ENCODE peak calls at places on chromosomes 11 and 22, in six cellular contexts. D is thyroid gland, N is NB4, X is HCT116, B is K562, H is body of pancreas. O is an unnamed sample.

GRCh38 chr11:81995907-81996306 is 737.8 kb downstream of the FAM181B start:
- DNase-seq in D (no peak), N (no peak), B (no peak), H (no peak), X (no peak), O (no peak)

GRCh38 chr11:65083134-65083833 is 556 bp downstream of the CDCA5 start:
- DNase-seq in D (no peak), H (no peak), X (no peak), B (peak; percentile 48), N (no peak), O (no peak)

GRCh38 chr11:21142007-21142406 is 472.6 kb downstream of the NELL1 start:
- DNase-seq in H (no peak), D (no peak), B (no peak), N (peak; percentile 13), X (no peak), O (no peak)

GRCh38 chr11:57210731-57211335 is 26.2 kb downstream of the APLNR start:
- DNase-seq in H (no peak), B (no peak), N (no peak), D (no peak), X (no peak), O (no peak)

GRCh38 chr11:76382209-76382608 is 1.1 kb downstream of the GVQW3 start:
- DNase-seq in N (peak; percentile 41), B (no peak), H (no peak), X (no peak), D (no peak), O (no peak)

GRCh38 chr11:78392854-78393253 is 24.8 kb downstream of the GAB2 start:
- DNase-seq in D (no peak), N (no peak), B (no peak), H (no peak), X (no peak), O (no peak)

GRCh38 chr11:19546325-19546724 is 166.3 kb upstream of the NAV2 start:
- DNase-seq in N (no peak), X (no peak), D (no peak), H (no peak), B (no peak), O (no peak)

GRCh38 chr11:102780491-102780918 is at the start of gene MMP10:
- DNase-seq in B (no peak), N (peak; percentile 11), X (peak; percentile 54), H (no peak), D (no peak), O (peak; percentile 21)

GRCh38 chr11:9039194-9039593 is 35.4 kb upstream of the NRIP3 start:
- DNase-seq in B (no peak), D (peak; percentile 68), N (peak; percentile 40), X (peak; percentile 60), H (no peak), O (no peak)

GRCh38 chr11:80281194-80281593 is 840.4 kb upstream of the TENM4 start:
- DNase-seq in N (no peak), X (no peak), B (no peak), D (no peak), H (no peak), O (no peak)

GRCh38 chr11:2359557-2359956 is 17.6 kb upstream of the CD81 start:
- DNase-seq in N (no peak), D (no peak), X (no peak), B (no peak), H (no peak), O (no peak)

GRCh38 chr11:108693852-108694251 is 29.0 kb downstream of the DDX10 start:
- DNase-seq in D (no peak), N (no peak), B (no peak), X (no peak), H (no peak), O (no peak)

GRCh38 chr11:11070976-11071375 is 213.1 kb upstream of the ZBED5 start:
- DNase-seq in B (no peak), D (no peak), N (no peak), H (no peak), X (no peak), O (no peak)

DNA sequence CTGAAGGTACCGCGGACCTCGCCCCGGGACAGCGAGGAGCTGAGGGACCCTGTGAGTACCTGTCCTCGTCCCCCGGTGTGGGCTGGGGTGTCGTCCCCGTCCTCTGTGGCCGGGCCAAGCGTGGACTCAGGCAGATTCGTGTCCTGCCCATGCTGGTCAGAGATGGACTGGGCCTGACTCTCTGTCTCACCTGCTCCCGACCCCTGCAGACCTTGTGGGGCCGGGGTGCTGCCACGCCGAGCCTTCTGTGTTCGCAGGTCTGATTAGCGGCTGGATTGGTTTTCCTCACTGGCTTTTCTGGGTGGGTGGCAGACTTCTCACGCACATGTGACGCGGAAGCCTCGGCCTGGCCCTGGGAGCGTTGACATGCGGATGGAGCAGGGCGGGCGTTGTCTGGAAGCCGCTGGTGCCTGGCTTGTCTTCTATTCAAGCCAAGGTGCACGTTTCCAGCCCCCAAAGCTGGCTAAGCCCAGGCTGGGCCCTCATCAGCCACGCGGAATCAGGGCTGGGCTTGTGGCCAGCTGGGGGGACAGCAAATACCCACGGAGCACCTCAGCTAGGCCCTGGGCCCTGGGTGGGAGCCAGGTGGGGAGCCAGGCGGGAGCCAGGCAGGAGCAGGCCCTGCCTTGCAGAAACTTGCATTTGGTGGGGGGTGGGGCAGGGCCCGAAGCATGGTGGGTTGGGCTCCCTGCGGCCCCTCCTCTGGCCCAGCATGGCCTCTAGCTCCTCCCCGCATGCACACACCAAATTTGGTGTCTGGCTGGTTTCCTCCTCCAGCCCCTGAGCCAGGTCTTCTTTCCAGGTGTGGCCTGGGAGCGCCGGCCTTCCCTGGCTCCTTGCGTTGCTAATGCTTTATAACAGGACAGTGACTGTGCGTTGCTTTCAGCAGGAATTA is 7.0 kb downstream of the GRAMD4 start:
- DNase-seq in D (no peak), H (no peak), B (peak; percentile 47), X (no peak), N (no peak), O (no peak)
- TF ChIP-seq POLR2A in D (no peak), H (no peak), B (no peak), X (no peak), N (no peak), O (no peak)

GRCh38 chr22:41415554-41415953 is 31.0 kb downstream of the TOB2 start:
- DNase-seq in N (no peak), D (no peak), B (no peak), X (no peak), H (no peak), O (no peak)

GRCh38 chr22:41418717-41419116 is 27.9 kb downstream of the TOB2 start:
- DNase-seq in B (no peak), H (peak; percentile 38), N (no peak), X (no peak), D (no peak), O (no peak)

GRCh38 chr22:41417622-41418390 is 28.8 kb downstream of the TOB2 start:
- DNase-seq in H (peak; percentile 100), X (no peak), B (no peak), N (no peak), D (peak; percentile 99), O (no peak)
- TF ChIP-seq POLR2A in H (peak; percentile 79), X (no peak), B (no peak), N (no peak), D (peak; percentile 94), O (no peak)

GRCh38 chr11:61686469-61686868 is 6.3 kb downstream of the DAGLA start:
- DNase-seq in X (no peak), B (no peak), D (no peak), H (no peak), N (no peak), O (no peak)
- TF ChIP-seq POLR2A in X (no peak), B (no peak), D (no peak), H (no peak), N (no peak), O (no peak)

DNA sequence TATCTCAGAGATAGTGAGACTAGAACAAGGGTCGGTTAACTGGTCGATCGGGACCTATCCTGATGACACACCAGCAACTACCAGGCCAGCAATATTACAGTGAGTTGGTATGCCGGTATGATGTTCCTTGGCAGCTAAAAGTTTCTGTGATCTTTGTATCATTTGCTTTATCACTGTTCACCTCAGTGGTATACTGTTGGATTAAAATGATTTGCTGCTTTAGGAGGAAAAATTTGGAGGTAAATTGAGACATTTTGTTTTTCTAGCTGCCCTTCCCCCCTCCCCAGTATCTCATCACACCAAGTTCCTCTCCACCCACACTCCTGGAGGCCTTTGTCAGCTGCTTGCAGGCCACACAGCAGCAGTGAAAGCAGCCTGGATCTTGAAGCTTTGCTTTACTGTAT is 6.9 kb upstream of the SIDT2 start:
- DNase-seq in N (no peak), D (no peak), X (no peak), H (no peak), B (peak; percentile 60), O (no peak)
- TF ChIP-seq POLR2A in N (no peak), D (no peak), X (no peak), H (no peak), B (peak; percentile 65), O (no peak)

GRCh38 chr11:43377380-43377779 is 18.7 kb downstream of the TTC17 start:
- DNase-seq in H (no peak), D (no peak), N (no peak), B (no peak), X (no peak), O (no peak)
- TF ChIP-seq POLR2A in H (no peak), D (no peak), N (no peak), B (no peak), X (no peak), O (no peak)

GRCh38 chr11:59224419-59224928 is 11.7 kb upstream of the MPEG1 start:
- DNase-seq in H (no peak), N (no peak), X (no peak), B (no peak), D (no peak), O (no peak)

GRCh38 chr11:59223177-59223576 is 10.4 kb upstream of the MPEG1 start:
- DNase-seq in D (no peak), H (no peak), X (no peak), N (no peak), B (no peak), O (no peak)

GRCh38 chr11:59225017-59225416 is 12.3 kb upstream of the MPEG1 start:
- DNase-seq in N (no peak), X (no peak), B (no peak), H (no peak), D (no peak), O (no peak)

GRCh38 chr11:59223611-59224010 is 10.9 kb upstream of the MPEG1 start:
- DNase-seq in H (no peak), B (no peak), D (no peak), N (no peak), X (no peak), O (no peak)

DNA sequence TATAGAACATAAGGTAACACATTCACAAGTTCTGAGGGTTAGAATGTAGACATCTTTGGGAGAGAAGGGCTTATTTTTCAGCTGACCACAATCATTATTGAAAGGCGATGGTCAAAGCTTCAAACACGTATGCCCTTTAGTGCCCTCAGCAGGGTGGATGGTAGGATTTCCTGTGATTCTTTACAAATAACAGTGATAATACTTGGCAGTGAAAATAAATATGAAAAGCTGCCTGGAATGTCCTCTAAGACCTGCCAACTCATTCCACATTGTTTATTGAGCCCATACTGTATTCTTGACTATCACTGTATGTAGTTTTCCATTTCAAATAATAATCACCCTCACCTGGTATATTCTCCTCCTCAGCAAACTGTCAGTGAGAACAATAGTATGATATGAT is 13.7 kb upstream of the MPEG1 start:
- DNase-seq in B (no peak), H (no peak), D (no peak), N (no peak), X (no peak), O (no peak)
- TF ChIP-seq POLR2A in B (no peak), H (no peak), D (no peak), N (no peak), X (no peak), O (no peak)

O was measured in H54.